ENCODE peak calls at places on chromosomes 16 and 17, in seven cellular contexts. One of them, this sample, is unnamed.

GRCh38 chr17:45248132-45248936 is 13.6 kb downstream of the SPATA32 start:
- DNase-seq in AG09319: no peak
- DNase-seq in stimulated activated CD4-positive, alpha-beta T cell treated with anti-CD3 and anti-CD28 coated beads, Interleukin-12 subunit alpha, Interleukin-12 subunit beta, amount 100 ng/mL, for 48 hours: peak; percentile 58
- DNase-seq in neural progenitor cell: peak; percentile 81
- DNase-seq in upper lobe of right lung: peak; percentile 85
- DNase-seq in heart right ventricle: no peak
- DNase-seq in hippocampal formation: no peak
- DNase-seq in this sample: peak; percentile 92

GRCh38 chr17:76278952-76279741 is 14.0 kb downstream of the UBALD2 start:
- DNase-seq in hippocampal formation: peak; percentile 51
- DNase-seq in heart right ventricle: peak; percentile 86
- DNase-seq in stimulated activated CD4-positive, alpha-beta T cell treated with anti-CD3 and anti-CD28 coated beads, Interleukin-12 subunit alpha, Interleukin-12 subunit beta, amount 100 ng/mL, for 48 hours: peak; percentile 76
- DNase-seq in upper lobe of right lung: peak; percentile 94
- DNase-seq in neural progenitor cell: peak; percentile 91
- DNase-seq in AG09319: peak; percentile 41
- DNase-seq in this sample: peak; percentile 89

GRCh38 chr16:52533296-52533695 is 13.6 kb downstream of the TOX3 start:
- DNase-seq in heart right ventricle: no peak
- DNase-seq in stimulated activated CD4-positive, alpha-beta T cell treated with anti-CD3 and anti-CD28 coated beads, Interleukin-12 subunit alpha, Interleukin-12 subunit beta, amount 100 ng/mL, for 48 hours: no peak
- DNase-seq in neural progenitor cell: no peak
- DNase-seq in AG09319: no peak
- DNase-seq in hippocampal formation: no peak
- DNase-seq in upper lobe of right lung: no peak
- DNase-seq in this sample: no peak

GRCh38 chr16:1779741-1780676 is 2.4 kb downstream of the SPSB3 start:
- DNase-seq in heart right ventricle: no peak
- DNase-seq in neural progenitor cell: no peak
- DNase-seq in upper lobe of right lung: no peak
- DNase-seq in AG09319: no peak
- DNase-seq in hippocampal formation: no peak
- DNase-seq in stimulated activated CD4-positive, alpha-beta T cell treated with anti-CD3 and anti-CD28 coated beads, Interleukin-12 subunit alpha, Interleukin-12 subunit beta, amount 100 ng/mL, for 48 hours: no peak
- DNase-seq in this sample: no peak

GRCh38 chr16:84278968-84279367 is 15.7 kb upstream of the WFDC1 start:
- DNase-seq in AG09319: no peak
- DNase-seq in upper lobe of right lung: no peak
- DNase-seq in stimulated activated CD4-positive, alpha-beta T cell treated with anti-CD3 and anti-CD28 coated beads, Interleukin-12 subunit alpha, Interleukin-12 subunit beta, amount 100 ng/mL, for 48 hours: no peak
- DNase-seq in neural progenitor cell: peak; percentile 63
- DNase-seq in heart right ventricle: no peak
- DNase-seq in hippocampal formation: peak; percentile 37
- DNase-seq in this sample: no peak

GRCh38 chr17:29154516-29155234 is 25.5 kb downstream of the MYO18A start:
- DNase-seq in heart right ventricle: no peak
- DNase-seq in AG09319: no peak
- DNase-seq in upper lobe of right lung: no peak
- DNase-seq in neural progenitor cell: no peak
- DNase-seq in stimulated activated CD4-positive, alpha-beta T cell treated with anti-CD3 and anti-CD28 coated beads, Interleukin-12 subunit alpha, Interleukin-12 subunit beta, amount 100 ng/mL, for 48 hours: no peak
- DNase-seq in hippocampal formation: peak; percentile 37
- DNase-seq in this sample: no peak

GRCh38 chr17:18987862-18988545 is 16.6 kb downstream of the FAM83G start:
- DNase-seq in AG09319: no peak
- DNase-seq in upper lobe of right lung: no peak
- DNase-seq in neural progenitor cell: no peak
- DNase-seq in hippocampal formation: no peak
- DNase-seq in heart right ventricle: no peak
- DNase-seq in stimulated activated CD4-positive, alpha-beta T cell treated with anti-CD3 and anti-CD28 coated beads, Interleukin-12 subunit alpha, Interleukin-12 subunit beta, amount 100 ng/mL, for 48 hours: no peak
- DNase-seq in this sample: no peak

GRCh38 chr17:19470529-19471261 is 59.7 kb downstream of the RNF112 start:
- DNase-seq in neural progenitor cell: peak; percentile 44
- DNase-seq in upper lobe of right lung: no peak
- DNase-seq in AG09319: peak; percentile 54
- DNase-seq in stimulated activated CD4-positive, alpha-beta T cell treated with anti-CD3 and anti-CD28 coated beads, Interleukin-12 subunit alpha, Interleukin-12 subunit beta, amount 100 ng/mL, for 48 hours: no peak
- DNase-seq in hippocampal formation: no peak
- DNase-seq in heart right ventricle: peak; percentile 46
- DNase-seq in this sample: no peak

GRCh38 chr17:31726980-31727427 is 132.0 kb downstream of the COPRS start:
- DNase-seq in stimulated activated CD4-positive, alpha-beta T cell treated with anti-CD3 and anti-CD28 coated beads, Interleukin-12 subunit alpha, Interleukin-12 subunit beta, amount 100 ng/mL, for 48 hours: no peak
- DNase-seq in neural progenitor cell: no peak
- DNase-seq in AG09319: no peak
- DNase-seq in heart right ventricle: no peak
- DNase-seq in hippocampal formation: no peak
- DNase-seq in upper lobe of right lung: no peak
- DNase-seq in this sample: no peak

GRCh38 chr16:57956924-57957323 is 14.0 kb downstream of the CNGB1 start:
- DNase-seq in stimulated activated CD4-positive, alpha-beta T cell treated with anti-CD3 and anti-CD28 coated beads, Interleukin-12 subunit alpha, Interleukin-12 subunit beta, amount 100 ng/mL, for 48 hours: no peak
- DNase-seq in upper lobe of right lung: peak; percentile 52
- DNase-seq in neural progenitor cell: no peak
- DNase-seq in AG09319: no peak
- DNase-seq in hippocampal formation: no peak
- DNase-seq in heart right ventricle: no peak
- DNase-seq in this sample: no peak

GRCh38 chr17:47703191-47703591 is 9.2 kb downstream of the TBKBP1 start:
- DNase-seq in heart right ventricle: no peak
- DNase-seq in neural progenitor cell: no peak
- DNase-seq in stimulated activated CD4-positive, alpha-beta T cell treated with anti-CD3 and anti-CD28 coated beads, Interleukin-12 subunit alpha, Interleukin-12 subunit beta, amount 100 ng/mL, for 48 hours: no peak
- DNase-seq in AG09319: no peak
- DNase-seq in hippocampal formation: no peak
- DNase-seq in upper lobe of right lung: peak; percentile 71
- DNase-seq in this sample: peak; percentile 74

GRCh38 chr16:89548344-89549006 is 12.0 kb upstream of the RPL13 start:
- DNase-seq in neural progenitor cell: no peak
- DNase-seq in stimulated activated CD4-positive, alpha-beta T cell treated with anti-CD3 and anti-CD28 coated beads, Interleukin-12 subunit alpha, Interleukin-12 subunit beta, amount 100 ng/mL, for 48 hours: no peak
- DNase-seq in upper lobe of right lung: no peak
- DNase-seq in hippocampal formation: no peak
- DNase-seq in AG09319: no peak
- DNase-seq in heart right ventricle: no peak
- DNase-seq in this sample: no peak

This sample was measured in activated CD8-positive, alpha-beta T cell treated with anti-CD3 and anti-CD28 coated beads, Interleukin-2, amount 10 ng/mL, durations not matched to agents 7 days and 5 days.